ENCODE peak calls at places on chromosomes 5 and 9, in four cellular contexts. Z, C, D and Q are unnamed samples.

GRCh38 chr5:37272564-37272963 is 23.4 kb upstream of the CPLANE1 start:
- DNase-seq in Z (no peak), C (no peak), D (peak; percentile 14), Q (peak; percentile 92)

GRCh38 chr9:10331157-10331556 is 281.6 kb downstream of the PTPRD start:
- DNase-seq in Z (no peak), C (no peak), D (no peak), Q (no peak)

GRCh38 chr5:141850183-141850768 is 27.9 kb downstream of the PCDH1 start:
- DNase-seq in Z (peak; percentile 50), C (peak; percentile 17), D (peak; percentile 93), Q (peak; percentile 74)

GRCh38 chr5:9971301-9971700 is 278.4 kb downstream of the ATPSCKMT start:
- DNase-seq in Z (no peak), C (no peak), D (no peak), Q (no peak)

GRCh38 chr9:14314929-14315753 is 1.2 kb upstream of the NFIB start:
- DNase-seq in Z (peak; percentile 94), C (peak; percentile 33), D (peak; percentile 60), Q (peak; percentile 38)

GRCh38 chr9:97176206-97176605 is 131.3 kb upstream of the CCDC180 start:
- DNase-seq in Z (peak; percentile 84), C (no peak), D (no peak), Q (no peak)

GRCh38 chr9:38066907-38067610 is 2.0 kb downstream of the SHB start:
- DNase-seq in Z (peak; percentile 40), C (peak; percentile 16), D (no peak), Q (no peak)

GRCh38 chr9:133467101-133467500 is 7.3 kb downstream of the CACFD1 start:
- DNase-seq in Z (no peak), C (no peak), D (no peak), Q (no peak)

GRCh38 chr5:178249191-178249989 is 16.8 kb upstream of the PHYKPL start:
- DNase-seq in Z (no peak), C (peak; percentile 61), D (no peak), Q (no peak)

GRCh38 chr5:87705876-87706275 is 293.1 kb upstream of the CCNH start:
- DNase-seq in Z (no peak), C (no peak), D (no peak), Q (no peak)

GRCh38 chr9:110031511-110032173 is 176.3 kb downstream of the C9orf152 start:
- DNase-seq in Z (no peak), C (no peak), D (peak; percentile 42), Q (no peak)

GRCh38 chr5:136249678-136250266 is 56.8 kb upstream of the SMIM32 start:
- DNase-seq in Z (peak; percentile 79), C (no peak), D (peak; percentile 45), Q (peak; percentile 56)

GRCh38 chr5:91641730-91642350 is 258.7 kb upstream of the ARRDC3 start:
- DNase-seq in Z (peak; percentile 34), C (no peak), D (no peak), Q (peak; percentile 4)

GRCh38 chr9:79701651-79702050 is 129.9 kb downstream of the TLE4 start:
- DNase-seq in Z (no peak), C (no peak), D (no peak), Q (no peak)

GRCh38 chr5:171612749-171613148 is 172.9 kb upstream of the SMIM23 start:
- DNase-seq in Z (no peak), C (no peak), D (no peak), Q (no peak)

GRCh38 chr9:68492801-68493200 is 47.9 kb downstream of the TMEM252 start:
- DNase-seq in Z (no peak), C (no peak), D (no peak), Q (no peak)

GRCh38 chr9:131051592-131052517 is 42.9 kb downstream of the LAMC3 start:
- DNase-seq in Z (no peak), C (no peak), D (no peak), Q (no peak)

GRCh38 chr9:11722957-11723356 is 970.2 kb upstream of the TYRP1 start:
- DNase-seq in Z (no peak), C (no peak), D (no peak), Q (no peak)

GRCh38 chr9:34443533-34443932 is 14.8 kb downstream of the FAM219A start:
- DNase-seq in Z (no peak), C (no peak), D (no peak), Q (no peak)

GRCh38 chr5:108858959-108859358 is 111.3 kb downstream of the FER start:
- DNase-seq in Z (no peak), C (no peak), D (peak; percentile 4), Q (no peak)

GRCh38 chr5:53582225-53582624 is 21.8 kb downstream of the NDUFS4 start:
- DNase-seq in Z (no peak), C (no peak), D (no peak), Q (no peak)

GRCh38 chr9:90299963-90300362 is 342.7 kb downstream of the DIRAS2 start:
- DNase-seq in Z (no peak), C (no peak), D (no peak), Q (no peak)

GRCh38 chr9:94681508-94681907 is 42.2 kb upstream of the FBP1 start:
- DNase-seq in Z (peak; percentile 40), C (peak; percentile 59), D (peak; percentile 78), Q (peak; percentile 56)

GRCh38 chr5:64939772-64940510 is 171.2 kb downstream of the CWC27 start:
- DNase-seq in Z (no peak), C (no peak), D (no peak), Q (no peak)